ENCODE peak calls at places on chromosomes 12 and 14, in five cellular contexts. One of them, this sample, is unnamed.

GRCh38 chr12:68317047-68317667 is 15.0 kb downstream of the MDM1 start:
- DNase-seq in HCT116: peak; percentile 27
- DNase-seq in GM23248: peak; percentile 72
- DNase-seq in PC-3: peak; percentile 65
- DNase-seq in SK-N-SH: peak; percentile 40
- DNase-seq in this sample: peak; percentile 72

GRCh38 chr12:69123909-69124638 is 115.3 kb upstream of the CPSF6 start:
- DNase-seq in SK-N-SH: no peak
- DNase-seq in PC-3: no peak
- DNase-seq in GM23248: no peak
- DNase-seq in HCT116: no peak
- DNase-seq in this sample: no peak

GRCh38 chr12:11657511-11657910 is 8.0 kb downstream of the ETV6 start:
- DNase-seq in GM23248: peak; percentile 30
- DNase-seq in SK-N-SH: no peak
- DNase-seq in PC-3: no peak
- DNase-seq in HCT116: no peak
- DNase-seq in this sample: no peak

GRCh38 chr14:101151226-101151929 is 247.9 kb upstream of the RTL1 start:
- DNase-seq in HCT116: peak; percentile 22
- DNase-seq in GM23248: peak; percentile 12
- DNase-seq in PC-3: peak; percentile 90
- DNase-seq in SK-N-SH: no peak
- DNase-seq in this sample: no peak

GRCh38 chr12:97568336-97569180 is 106.0 kb downstream of the RMST start:
- DNase-seq in HCT116: no peak
- DNase-seq in SK-N-SH: no peak
- DNase-seq in PC-3: peak; percentile 96
- DNase-seq in GM23248: no peak
- DNase-seq in this sample: no peak

GRCh38 chr14:69879175-69880047 is at the start of gene SMOC1:
- DNase-seq in GM23248: peak; percentile 48
- DNase-seq in HCT116: no peak
- DNase-seq in SK-N-SH: peak; percentile 87
- DNase-seq in PC-3: no peak
- DNase-seq in this sample: no peak

GRCh38 chr12:67068773-67069450 is 200.2 kb upstream of the CAND1 start:
- DNase-seq in PC-3: peak; percentile 82
- DNase-seq in HCT116: no peak
- DNase-seq in SK-N-SH: peak; percentile 76
- DNase-seq in GM23248: peak; percentile 56
- DNase-seq in this sample: peak; percentile 48

GRCh38 chr12:93773122-93773871 is 96.1 kb downstream of the CRADD start:
- DNase-seq in SK-N-SH: no peak
- DNase-seq in HCT116: no peak
- DNase-seq in PC-3: no peak
- DNase-seq in GM23248: peak; percentile 53
- DNase-seq in this sample: no peak

GRCh38 chr12:116150001-116150400 is 127.5 kb downstream of the MED13L start:
- DNase-seq in PC-3: no peak
- DNase-seq in SK-N-SH: peak; percentile 54
- DNase-seq in GM23248: peak; percentile 16
- DNase-seq in HCT116: no peak
- DNase-seq in this sample: no peak

GRCh38 chr12:21860128-21860527 is 81.1 kb downstream of the ABCC9 start:
- DNase-seq in HCT116: no peak
- DNase-seq in SK-N-SH: no peak
- DNase-seq in GM23248: no peak
- DNase-seq in PC-3: no peak
- DNase-seq in this sample: no peak

GRCh38 chr12:13094349-13094748 is 9.1 kb downstream of the GSG1 start:
- DNase-seq in SK-N-SH: no peak
- DNase-seq in HCT116: no peak
- DNase-seq in GM23248: peak; percentile 80
- DNase-seq in PC-3: peak; percentile 71
- DNase-seq in this sample: no peak

GRCh38 chr12:123151679-123152454 is 977 bp upstream of the PITPNM2 start:
- DNase-seq in HCT116: no peak
- DNase-seq in SK-N-SH: no peak
- DNase-seq in GM23248: no peak
- DNase-seq in PC-3: no peak
- DNase-seq in this sample: no peak

GRCh38 chr12:123149828-123150272 is 1.0 kb downstream of the PITPNM2 start:
- DNase-seq in SK-N-SH: peak; percentile 41
- DNase-seq in GM23248: no peak
- DNase-seq in PC-3: no peak
- DNase-seq in HCT116: no peak
- DNase-seq in this sample: no peak

GRCh38 chr12:123152823-123153222 is 1.9 kb upstream of the PITPNM2 start:
- DNase-seq in GM23248: no peak
- DNase-seq in HCT116: no peak
- DNase-seq in PC-3: no peak
- DNase-seq in SK-N-SH: no peak
- DNase-seq in this sample: no peak

GRCh38 chr12:123150273-123150803 is 552 bp downstream of the PITPNM2 start:
- DNase-seq in SK-N-SH: peak; percentile 88
- DNase-seq in HCT116: no peak
- DNase-seq in PC-3: peak; percentile 20
- DNase-seq in GM23248: no peak
- DNase-seq in this sample: no peak

DNA sequence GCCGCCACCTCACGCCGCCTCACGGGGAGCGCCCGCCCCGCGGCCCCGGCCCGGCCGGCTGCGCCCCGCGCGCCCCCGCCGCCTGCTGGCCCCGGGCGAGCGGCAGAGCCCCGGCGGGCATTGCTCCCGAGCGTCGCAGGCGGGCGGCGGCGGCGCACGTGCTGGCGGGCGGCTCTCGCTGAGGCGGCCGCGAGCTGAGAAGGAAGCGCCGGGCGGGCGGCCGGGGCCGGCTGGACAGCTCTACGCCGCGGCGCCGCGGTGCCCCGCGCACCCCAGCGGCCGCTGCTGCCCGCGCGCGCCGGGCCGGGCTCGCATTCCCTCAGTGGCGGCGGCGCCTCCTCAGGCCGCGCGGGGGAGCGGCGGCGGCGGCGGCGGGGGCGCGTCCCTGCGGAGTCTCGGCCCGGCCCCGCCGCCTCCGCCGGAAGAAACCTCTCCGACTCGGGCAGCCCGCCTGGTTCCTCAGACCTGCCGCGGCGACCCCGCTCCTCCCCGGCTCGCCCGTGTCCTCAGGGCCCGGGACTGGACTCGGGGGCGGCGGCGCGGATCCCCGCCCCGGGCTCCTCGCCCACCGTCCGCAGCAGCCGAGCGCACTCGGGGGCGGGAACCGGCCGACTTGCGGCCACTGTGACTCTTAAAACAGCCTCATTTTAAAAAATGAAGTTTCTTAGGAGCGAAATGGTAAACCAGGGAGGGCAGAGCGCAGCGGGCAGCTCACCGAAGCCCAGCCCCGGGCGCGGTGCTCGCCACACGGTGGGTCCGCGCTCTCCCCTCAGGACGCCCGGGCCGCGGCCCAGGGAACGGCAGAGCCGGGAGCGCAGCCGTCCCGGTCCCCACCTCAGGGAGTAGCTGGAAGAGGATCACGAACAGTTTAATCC is at the start of gene PITPNM2:
- DNase-seq in SK-N-SH: peak; percentile 90
- DNase-seq in PC-3: peak; percentile 69
- DNase-seq in HCT116: no peak
- DNase-seq in GM23248: peak; percentile 91
- DNase-seq in this sample: peak; percentile 55
- TF ChIP-seq EZH2phosphoT487 in SK-N-SH: no peak
- TF ChIP-seq EZH2phosphoT487 in PC-3: no peak
- TF ChIP-seq EZH2phosphoT487 in HCT116: no peak
- TF ChIP-seq EZH2phosphoT487 in GM23248: no peak
- TF ChIP-seq EZH2phosphoT487 in this sample: no peak

GRCh38 chr14:98462908-98463307 is 809.1 kb downstream of the BCL11B start:
- DNase-seq in HCT116: no peak
- DNase-seq in PC-3: no peak
- DNase-seq in SK-N-SH: no peak
- DNase-seq in GM23248: no peak
- DNase-seq in this sample: no peak

DNA sequence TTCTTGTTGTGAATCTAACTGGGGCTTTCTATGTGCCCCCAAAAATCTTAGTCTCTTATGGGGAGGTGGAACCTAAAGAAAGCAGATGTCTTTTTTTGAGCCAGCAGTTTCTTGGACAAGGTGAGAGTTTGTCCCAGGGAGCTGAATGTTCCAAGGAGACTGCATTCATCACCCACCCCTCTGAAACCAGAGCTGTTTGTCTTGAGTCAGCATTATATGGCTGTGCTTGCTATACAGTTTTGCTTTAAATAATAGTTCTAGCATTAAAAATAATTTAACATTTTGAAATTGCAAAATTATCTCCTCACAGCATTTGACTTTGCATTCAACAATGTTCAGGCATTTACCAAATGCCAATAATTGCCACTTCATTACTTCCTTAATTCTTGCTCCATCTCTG is 813.3 kb downstream of the BCL11B start:
- DNase-seq in GM23248: no peak
- DNase-seq in HCT116: no peak
- DNase-seq in SK-N-SH: no peak
- DNase-seq in PC-3: no peak
- DNase-seq in this sample: no peak
- H3K9me2 ChIP-seq in GM23248: no peaks in the 10 kb centered on the region
- H3K9me2 ChIP-seq in HCT116: no peaks in the 10 kb centered on the region
- H3K9me2 ChIP-seq in SK-N-SH: no peaks in the 10 kb centered on the region
- H3K9me2 ChIP-seq in PC-3: no peaks in the 10 kb centered on the region
- H3K9me2 ChIP-seq in this sample: no peaks in the 10 kb centered on the region

GRCh38 chr12:41684997-41685396 is 459.7 kb downstream of the GXYLT1 start:
- DNase-seq in GM23248: no peak
- DNase-seq in PC-3: no peak
- DNase-seq in HCT116: no peak
- DNase-seq in SK-N-SH: no peak
- DNase-seq in this sample: no peak
- TF ChIP-seq EZH2phosphoT487 in GM23248: no peak
- TF ChIP-seq EZH2phosphoT487 in PC-3: no peak
- TF ChIP-seq EZH2phosphoT487 in HCT116: no peak
- TF ChIP-seq EZH2phosphoT487 in SK-N-SH: no peak
- TF ChIP-seq EZH2phosphoT487 in this sample: no peak

DNA sequence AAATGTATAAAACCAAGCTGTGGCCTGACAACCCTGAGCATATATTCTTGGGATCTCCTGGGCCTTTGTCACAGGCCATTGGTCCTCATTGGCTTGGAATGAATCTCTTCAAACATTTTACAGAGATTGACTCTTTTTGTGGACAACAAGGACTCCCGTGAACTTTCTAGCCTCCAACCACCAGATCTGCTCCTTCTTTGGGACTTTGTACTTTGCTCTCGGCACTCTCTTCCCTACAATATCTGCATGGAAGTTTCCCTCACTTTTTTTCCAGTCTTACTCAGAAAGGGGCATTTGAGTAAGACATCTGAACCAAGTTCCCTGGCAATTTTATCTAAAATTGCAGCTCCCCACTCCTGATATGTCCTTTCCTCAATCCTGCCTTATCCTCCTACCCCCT is 158.8 kb downstream of the PHLDA1 start:
- DNase-seq in HCT116: no peak
- DNase-seq in SK-N-SH: no peak
- DNase-seq in PC-3: no peak
- DNase-seq in GM23248: no peak
- DNase-seq in this sample: no peak
- H3K9me2 ChIP-seq in HCT116: no peaks in the 10 kb centered on the region
- H3K9me2 ChIP-seq in SK-N-SH: no peaks in the 10 kb centered on the region
- H3K9me2 ChIP-seq in PC-3: no peaks in the 10 kb centered on the region
- H3K9me2 ChIP-seq in GM23248: no peaks in the 10 kb centered on the region
- H3K9me2 ChIP-seq in this sample: no peaks in the 10 kb centered on the region

DNA sequence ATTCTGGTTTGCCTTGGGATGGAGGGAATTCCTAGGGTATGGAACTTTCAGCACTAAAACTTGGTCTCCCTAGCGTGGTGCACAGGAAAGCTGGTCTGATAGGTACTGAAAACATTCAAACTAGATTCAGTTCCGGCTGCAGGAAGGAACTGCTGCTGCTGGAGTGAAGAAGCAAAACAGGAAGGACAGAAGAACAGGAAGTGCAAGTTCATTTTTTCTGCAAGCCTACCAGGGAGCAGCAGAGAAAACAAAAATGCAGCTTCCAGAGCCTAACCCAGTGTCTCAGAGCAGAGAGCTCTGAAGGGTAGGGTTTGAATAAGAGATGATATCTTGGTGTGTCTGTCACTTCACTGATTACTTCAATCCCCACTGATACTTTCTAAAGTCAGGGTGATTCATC is 165.2 kb downstream of the VRK1 start:
- DNase-seq in HCT116: no peak
- DNase-seq in PC-3: no peak
- DNase-seq in SK-N-SH: no peak
- DNase-seq in GM23248: no peak
- DNase-seq in this sample: peak; percentile 45
- TF ChIP-seq EZH2phosphoT487 in HCT116: no peak
- TF ChIP-seq EZH2phosphoT487 in PC-3: no peak
- TF ChIP-seq EZH2phosphoT487 in SK-N-SH: no peak
- TF ChIP-seq EZH2phosphoT487 in GM23248: no peak
- TF ChIP-seq EZH2phosphoT487 in this sample: no peak

This sample was measured in OCI-LY7.